ENCODE peak calls at places on chromosomes 5 and 9, in seven cellular contexts. K, F, W, T, G, J and V are unnamed samples.

GRCh38 chr9:83920469-83920941 is 727 bp downstream of the KIF27 start:
- DNase-seq in K (no peak), F (no peak), W (no peak), T (no peak), G (no peak), J (peak; percentile 51), V (peak; percentile 79)

GRCh38 chr9:5551771-5552170 is 41.4 kb downstream of the PDCD1LG2 start:
- DNase-seq in K (no peak), F (no peak), W (no peak), T (no peak), G (no peak), J (no peak), V (no peak)

GRCh38 chr9:131728961-131729360 is 10.9 kb downstream of the RAPGEF1 start:
- DNase-seq in K (peak; percentile 90), F (no peak), W (no peak), T (no peak), G (no peak), J (no peak), V (no peak)

GRCh38 chr5:65186646-65187227 is 295.0 kb downstream of the ADAMTS6 start:
- DNase-seq in K (no peak), F (no peak), W (no peak), T (no peak), G (no peak), J (no peak), V (no peak)

GRCh38 chr5:88707216-88707965 is 175.6 kb downstream of the MEF2C start:
- DNase-seq in K (no peak), F (no peak), W (no peak), T (peak; percentile 30), G (no peak), J (no peak), V (no peak)

GRCh38 chr5:142107729-142108431 is 699 bp upstream of the NDFIP1 start:
- DNase-seq in K (no peak), F (no peak), W (no peak), T (no peak), G (no peak), J (no peak), V (no peak)

GRCh38 chr5:91379602-91380490 is 3.3 kb downstream of the ARRDC3 start:
- DNase-seq in K (peak; percentile 95), F (peak; percentile 67), W (peak; percentile 65), T (peak; percentile 93), G (peak; percentile 95), J (peak; percentile 96), V (peak; percentile 99)

GRCh38 chr5:172533399-172534228 is 79.3 kb upstream of the SH3PXD2B start:
- DNase-seq in K (no peak), F (no peak), W (no peak), T (no peak), G (no peak), J (no peak), V (no peak)

GRCh38 chr9:83620841-83621636 is 1.9 kb upstream of the IDNK start:
- DNase-seq in K (peak; percentile 67), F (peak; percentile 52), W (no peak), T (peak; percentile 22), G (no peak), J (peak; percentile 66), V (peak; percentile 77)

GRCh38 chr9:73583590-73583989 is 431.9 kb downstream of the ANXA1 start:
- DNase-seq in K (no peak), F (no peak), W (no peak), T (no peak), G (no peak), J (no peak), V (no peak)

GRCh38 chr5:90337449-90338052 is 72.0 kb downstream of the CETN3 start:
- DNase-seq in K (no peak), F (no peak), W (no peak), T (no peak), G (no peak), J (no peak), V (no peak)

GRCh38 chr5:148569948-148570347 is 84.4 kb downstream of the HTR4 start:
- DNase-seq in K (no peak), F (no peak), W (no peak), T (no peak), G (no peak), J (no peak), V (no peak)

GRCh38 chr5:76468625-76469410 is 65.7 kb downstream of the IQGAP2 start:
- DNase-seq in K (no peak), F (no peak), W (no peak), T (no peak), G (no peak), J (no peak), V (peak; percentile 40)

GRCh38 chr5:176658007-176658599 is 10.8 kb downstream of the TSPAN17 start:
- DNase-seq in K (peak; percentile 75), F (peak; percentile 71), W (peak; percentile 33), T (peak; percentile 56), G (peak; percentile 56), J (peak; percentile 17), V (peak; percentile 83)

GRCh38 chr5:8843766-8844165 is 702.1 kb downstream of the SEMA5A start:
- DNase-seq in K (no peak), F (no peak), W (no peak), T (peak; percentile 62), G (no peak), J (peak; percentile 83), V (peak; percentile 34)

GRCh38 chr5:149409268-149409948 is 30.3 kb upstream of the IL17B start:
- DNase-seq in K (no peak), F (no peak), W (no peak), T (no peak), G (no peak), J (no peak), V (no peak)

GRCh38 chr9:6827370-6827949 is 69.7 kb downstream of the KDM4C start:
- DNase-seq in K (peak; percentile 51), F (peak; percentile 30), W (no peak), T (peak; percentile 36), G (peak; percentile 45), J (peak; percentile 24), V (peak; percentile 73)

GRCh38 chr9:21491742-21492141 is 9.6 kb upstream of the IFNE start:
- DNase-seq in K (no peak), F (no peak), W (no peak), T (no peak), G (no peak), J (no peak), V (no peak)